ENCODE peak calls at places on chromosomes 5 and 9, in ten cellular contexts. F is A549; P is transverse colon; B is CD4-positive, alpha-beta T cell; U is GM12878; Q is fibroblast of villous mesenchyme; L is nephron progenitor cell; Y is cardiac fibroblast; H is omental fat pad; X is endothelial cell. T is an unnamed sample.

GRCh38 chr5:64767959-64768357 is 533 bp downstream of the SREK1IP1 start:
- DNase-seq in Y (peak), L (peak), B (peak), F (no peak), X (no peak), Q (peak), P (peak), U (no peak), H (no peak), T (no peak)

GRCh38 chr5:43514471-43514815 is 505 bp downstream of the C5orf34 start:
- DNase-seq in F (peak), B (no peak), Y (peak), U (no peak), L (no peak), P (no peak), X (no peak), Q (peak), H (no peak), T (no peak)

GRCh38 chr9:137370865-137371520 is 52.0 kb downstream of the EXD3 start:
- DNase-seq in X (no peak), Y (no peak), P (no peak), B (no peak), H (no peak), L (peak), Q (no peak), F (no peak), U (no peak), T (peak)

GRCh38 chr5:59768204-59769040 is 125.1 kb downstream of the PDE4D start:
- DNase-seq in F (no peak), L (peak), Y (peak), X (peak), Q (peak), B (peak), U (no peak), H (no peak), P (peak), T (peak)

GRCh38 chr5:72314571-72315172 is 5.4 kb downstream of the MRPS27 start:
- DNase-seq in U (no peak), X (no peak), B (no peak), P (no peak), L (no peak), Y (peak), Q (peak), H (no peak), F (peak), T (no peak)

GRCh38 chr9:69421908-69422801 is 97.1 kb downstream of the ENTREP1 start:
- DNase-seq in Q (peak), F (peak), L (peak), U (no peak), Y (peak), B (peak), X (peak), P (peak), H (no peak), T (peak)

GRCh38 chr5:35230043-35230611 is at the start of gene PRLR:
- DNase-seq in Q (peak), P (peak), B (no peak), U (no peak), F (no peak), X (peak), Y (peak), L (peak), H (no peak), T (peak)

GRCh38 chr5:138724470-138725146 is 28.6 kb upstream of the CTNNA1 start:
- DNase-seq in X (no peak), Y (peak), H (no peak), U (no peak), F (no peak), B (no peak), Q (no peak), L (no peak), P (no peak), T (no peak)

GRCh38 chr9:25678147-25678666 is at the start of gene TUSC1:
- DNase-seq in U (no peak), P (peak), X (peak), H (peak), B (no peak), L (peak), Q (peak), Y (peak), F (peak), T (no peak)

GRCh38 chr9:130669965-130670364 is 5.6 kb downstream of the PRDM12 start:
- DNase-seq in U (no peak), P (no peak), Q (no peak), B (no peak), X (no peak), F (no peak), H (no peak), L (no peak), Y (no peak), T (no peak)

GRCh38 chr9:109063765-109064164 is 50.5 kb upstream of the CTNNAL1 start:
- DNase-seq in X (no peak), B (no peak), P (no peak), F (no peak), Y (peak), Q (peak), H (no peak), U (no peak), L (no peak), T (no peak)
- TF ChIP-seq CTCF in X (no peak), B (no peak), P (no peak), F (no peak), Y (no peak), Q (no peak), H (no peak), U (no peak), L (no peak), T (no peak)

DNA sequence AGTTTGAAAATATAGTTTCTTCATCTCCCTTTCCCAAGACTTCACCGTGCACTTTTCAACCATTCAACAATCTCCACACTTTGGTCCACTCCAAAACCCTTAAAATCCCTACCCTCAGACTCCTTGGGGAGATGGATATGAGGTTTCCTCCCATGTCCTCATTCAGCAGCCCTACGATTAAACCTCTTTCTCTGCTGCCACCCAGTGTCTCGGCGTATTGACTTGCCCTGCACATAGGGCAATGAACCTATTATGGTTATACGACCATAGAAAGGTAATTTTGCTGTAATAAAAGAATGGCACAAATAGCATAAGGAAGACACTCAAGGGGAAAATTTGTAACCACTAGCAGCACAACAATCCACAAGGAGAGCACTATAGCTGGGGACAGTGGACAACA is 803.5 kb downstream of the TLE1 start:
- DNase-seq in Y (peak), B (no peak), L (no peak), U (no peak), Q (peak), P (no peak), F (no peak), X (no peak), H (no peak), T (no peak)
- TF ChIP-seq CTCF in Y (peak), B (no peak), L (no peak), U (no peak), Q (no peak), P (no peak), F (no peak), X (no peak), H (no peak), T (no peak)

DNA sequence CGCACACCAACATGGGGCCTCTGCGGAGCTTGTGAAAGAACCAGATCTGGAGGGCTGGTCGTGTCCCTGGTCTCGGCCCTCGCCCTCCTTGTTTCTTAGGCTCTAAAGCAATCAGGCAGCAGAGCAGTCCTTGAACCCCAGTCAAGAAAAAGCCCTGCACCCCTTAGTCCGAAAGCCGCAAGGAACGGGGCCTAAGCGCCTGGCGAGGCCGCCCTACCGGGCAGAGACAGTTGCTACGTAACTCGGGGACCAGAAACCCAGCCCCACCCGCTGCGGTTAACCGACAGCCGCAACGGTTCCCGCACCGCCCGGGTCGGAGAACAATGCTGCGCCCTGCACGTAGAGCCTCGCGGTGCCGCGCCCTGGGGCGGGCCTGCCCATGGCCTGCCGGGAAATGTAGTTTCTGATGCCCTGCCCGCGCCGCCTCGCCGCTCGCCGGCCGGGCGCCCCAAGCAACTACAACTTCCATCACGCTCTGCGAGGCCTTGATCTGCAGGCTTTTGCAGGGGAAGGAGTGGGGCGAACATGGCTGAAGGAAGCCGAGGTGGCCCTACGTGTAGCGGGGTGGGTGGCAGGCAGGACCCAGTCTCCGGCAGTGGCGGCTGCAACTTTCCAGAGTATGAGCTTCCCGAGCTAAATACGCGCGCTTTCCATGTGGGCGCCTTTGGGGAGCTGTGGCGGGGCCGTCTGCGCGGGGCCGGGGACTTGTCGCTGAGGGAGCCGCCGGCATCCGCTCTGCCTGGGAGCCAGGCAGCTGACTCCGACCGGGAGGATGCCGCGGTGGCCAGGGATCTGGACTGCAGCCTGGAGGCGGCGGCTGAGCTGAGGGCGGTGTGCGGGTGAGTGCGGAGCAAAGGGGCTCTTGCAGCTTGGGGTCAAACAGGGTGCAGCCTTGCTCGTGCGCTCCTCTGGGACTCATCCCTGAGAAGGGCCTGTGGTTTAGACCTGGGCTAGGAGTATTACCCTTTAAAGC is at the start of gene SNAPC3:
- DNase-seq in H (peak), F (peak), B (peak), Q (peak), L (peak), Y (peak), X (peak), P (peak), U (peak), T (peak)
- TF ChIP-seq CTCF in H (no peak), F (no peak), B (no peak), Q (no peak), L (no peak), Y (no peak), X (no peak), P (no peak), U (no peak), T (peak)

GRCh38 chr9:2870340-2870739 is 26.4 kb upstream of the PUM3 start:
- DNase-seq in X (no peak), Q (no peak), P (no peak), H (no peak), B (no peak), L (no peak), U (no peak), F (no peak), Y (no peak), T (no peak)

GRCh38 chr9:2875218-2875977 is 31.5 kb upstream of the PUM3 start:
- DNase-seq in H (no peak), F (no peak), Y (no peak), U (no peak), L (no peak), X (no peak), B (no peak), P (no peak), Q (no peak), T (no peak)

GRCh38 chr9:2872941-2873323 is 29.0 kb upstream of the PUM3 start:
- DNase-seq in B (no peak), X (no peak), H (no peak), F (no peak), P (no peak), L (no peak), U (no peak), Q (no peak), Y (no peak), T (no peak)

GRCh38 chr9:2874001-2874750 is 30.3 kb upstream of the PUM3 start:
- DNase-seq in X (no peak), Y (peak), Q (peak), L (no peak), F (no peak), B (no peak), H (no peak), P (no peak), U (no peak), T (no peak)

DNA sequence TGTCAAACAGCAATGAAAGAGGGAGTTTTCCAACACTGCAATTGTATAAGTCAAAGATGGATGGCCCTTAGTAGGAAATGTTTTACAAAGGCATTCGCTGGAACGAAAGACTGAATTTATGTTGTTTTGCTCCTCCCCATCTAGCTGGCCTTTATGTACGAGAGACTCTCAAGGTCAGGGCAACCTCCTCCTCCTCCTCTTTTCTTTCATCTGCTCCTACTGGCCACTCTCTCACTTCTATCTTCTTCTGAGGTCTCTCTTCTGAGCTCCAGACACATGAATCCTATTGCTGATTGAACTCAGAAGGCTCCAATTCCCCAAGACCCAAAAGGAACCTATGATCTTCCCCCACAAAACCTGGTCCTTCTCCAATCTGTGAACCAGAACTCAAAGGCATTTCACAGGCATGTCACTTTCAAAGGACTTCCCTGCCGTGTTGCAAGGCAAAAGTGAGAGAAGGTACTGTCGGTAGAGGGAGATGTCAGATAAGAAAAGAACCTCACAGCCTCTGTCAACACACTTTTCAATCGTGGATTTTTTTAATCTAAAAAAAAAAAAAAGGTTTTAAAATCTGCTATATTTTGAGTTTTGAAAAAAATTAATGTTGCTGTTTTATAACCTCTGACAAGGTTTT is 28.5 kb upstream of the PUM3 start:
- DNase-seq in H (no peak), F (no peak), X (peak), Q (peak), P (no peak), U (no peak), L (peak), B (no peak), Y (peak), T (no peak)
- TF ChIP-seq CTCF in H (no peak), F (peak), X (peak), Q (peak), P (peak), U (peak), L (peak), B (peak), Y (peak), T (peak)

GRCh38 chr5:77636423-77637169 is 1.9 kb downstream of the OTP start:
- DNase-seq in X (no peak), H (no peak), Y (no peak), B (no peak), L (no peak), Q (no peak), F (no peak), P (no peak), U (no peak), T (no peak)

GRCh38 chr5:77638204-77638762 is at the start of gene OTP:
- DNase-seq in Q (no peak), H (no peak), Y (no peak), X (no peak), F (no peak), B (no peak), P (no peak), U (no peak), L (no peak), T (no peak)

GRCh38 chr5:77635617-77636422 is 2.7 kb downstream of the OTP start:
- DNase-seq in P (no peak), L (peak), F (no peak), Y (no peak), Q (no peak), B (no peak), H (no peak), U (no peak), X (no peak), T (no peak)

GRCh38 chr5:77638763-77639451 is 394 bp upstream of the OTP start:
- DNase-seq in F (no peak), U (no peak), B (no peak), Q (no peak), H (no peak), L (peak), Y (no peak), P (no peak), X (peak), T (no peak)

GRCh38 chr5:77637170-77638074 is 1.1 kb downstream of the OTP start:
- DNase-seq in X (no peak), F (no peak), Y (no peak), B (no peak), H (no peak), U (no peak), L (peak), P (no peak), Q (no peak), T (no peak)
- TF ChIP-seq CTCF in X (no peak), F (no peak), Y (no peak), B (no peak), H (no peak), U (no peak), L (no peak), P (no peak), Q (no peak), T (no peak)

DNA sequence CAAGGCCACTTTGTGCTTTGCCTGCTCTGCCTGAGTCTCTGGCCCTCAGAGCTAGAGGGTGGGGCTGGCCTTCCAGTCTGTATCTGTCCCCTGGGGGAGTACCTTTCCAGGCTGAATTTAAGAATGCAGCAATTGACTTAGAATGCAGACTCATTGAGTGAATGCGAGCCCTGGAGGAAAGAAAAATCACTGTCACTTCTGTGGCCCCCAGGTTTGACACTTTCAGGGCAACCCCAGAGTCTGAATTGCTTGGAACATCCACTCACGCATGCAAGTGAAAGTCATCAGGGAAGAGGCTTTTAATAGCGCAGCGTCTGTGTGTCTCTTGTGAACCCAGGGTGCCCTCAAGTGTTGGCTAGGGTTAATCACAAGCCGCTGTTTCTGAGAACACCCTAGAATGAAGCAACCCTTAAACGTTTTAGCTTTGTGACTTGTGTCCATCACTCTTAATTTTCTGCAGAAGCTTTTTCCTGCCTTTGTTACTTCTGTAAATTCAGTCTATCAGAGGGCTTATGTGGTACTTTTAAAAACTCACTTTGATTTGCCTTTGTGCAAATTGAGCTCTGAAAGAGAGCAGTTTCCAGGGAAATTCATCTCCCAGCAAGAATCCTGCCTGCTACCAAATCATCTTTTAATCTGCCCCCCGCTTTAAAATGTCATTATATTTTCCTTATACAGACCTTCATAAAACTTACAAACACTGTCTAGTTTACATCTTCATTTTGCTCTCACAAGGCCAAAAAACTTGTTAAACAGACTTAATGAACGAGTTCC is 146.8 kb upstream of the IQGAP2 start:
- DNase-seq in H (no peak), Y (peak), X (peak), F (peak), U (no peak), P (peak), L (peak), Q (peak), B (peak), T (peak)
- TF ChIP-seq CTCF in H (peak), Y (peak), X (no peak), F (peak), U (peak), P (peak), L (peak), Q (peak), B (peak), T (peak)

DNA sequence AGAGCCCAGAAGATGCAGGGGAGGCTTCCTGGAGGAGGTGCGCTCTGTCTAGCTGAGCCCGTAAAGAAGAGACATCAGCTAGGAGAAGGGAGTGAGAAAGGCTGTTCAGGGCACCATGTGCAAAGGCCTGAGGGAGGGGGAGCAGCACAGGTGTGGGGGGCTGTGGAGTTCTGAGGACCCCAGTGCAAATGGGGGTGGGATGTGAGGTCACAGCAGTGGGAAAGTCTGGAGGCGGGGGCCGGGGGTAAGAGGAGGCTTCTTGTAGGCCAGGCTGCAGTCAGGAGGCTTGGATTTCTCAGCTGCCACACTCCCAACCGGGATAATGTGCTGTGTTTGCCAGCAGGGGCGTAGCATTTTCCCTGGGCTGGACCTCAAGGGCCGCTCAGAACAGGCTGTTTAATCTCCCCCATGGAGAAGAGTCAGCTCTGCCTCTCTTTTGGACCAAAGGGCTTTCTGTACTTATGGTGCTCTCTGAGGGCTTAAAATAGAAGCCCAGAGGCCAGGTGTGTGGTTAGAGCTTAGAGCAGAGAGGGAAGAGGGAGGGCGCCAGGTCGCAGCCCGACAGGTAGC is 5.7 kb downstream of the NEURL1B start:
- DNase-seq in F (peak), B (no peak), L (peak), X (peak), U (no peak), H (no peak), P (peak), Y (peak), Q (peak), T (no peak)
- TF ChIP-seq CTCF in F (no peak), B (no peak), L (peak), X (peak), U (no peak), H (no peak), P (peak), Y (peak), Q (peak), T (peak)

DNA sequence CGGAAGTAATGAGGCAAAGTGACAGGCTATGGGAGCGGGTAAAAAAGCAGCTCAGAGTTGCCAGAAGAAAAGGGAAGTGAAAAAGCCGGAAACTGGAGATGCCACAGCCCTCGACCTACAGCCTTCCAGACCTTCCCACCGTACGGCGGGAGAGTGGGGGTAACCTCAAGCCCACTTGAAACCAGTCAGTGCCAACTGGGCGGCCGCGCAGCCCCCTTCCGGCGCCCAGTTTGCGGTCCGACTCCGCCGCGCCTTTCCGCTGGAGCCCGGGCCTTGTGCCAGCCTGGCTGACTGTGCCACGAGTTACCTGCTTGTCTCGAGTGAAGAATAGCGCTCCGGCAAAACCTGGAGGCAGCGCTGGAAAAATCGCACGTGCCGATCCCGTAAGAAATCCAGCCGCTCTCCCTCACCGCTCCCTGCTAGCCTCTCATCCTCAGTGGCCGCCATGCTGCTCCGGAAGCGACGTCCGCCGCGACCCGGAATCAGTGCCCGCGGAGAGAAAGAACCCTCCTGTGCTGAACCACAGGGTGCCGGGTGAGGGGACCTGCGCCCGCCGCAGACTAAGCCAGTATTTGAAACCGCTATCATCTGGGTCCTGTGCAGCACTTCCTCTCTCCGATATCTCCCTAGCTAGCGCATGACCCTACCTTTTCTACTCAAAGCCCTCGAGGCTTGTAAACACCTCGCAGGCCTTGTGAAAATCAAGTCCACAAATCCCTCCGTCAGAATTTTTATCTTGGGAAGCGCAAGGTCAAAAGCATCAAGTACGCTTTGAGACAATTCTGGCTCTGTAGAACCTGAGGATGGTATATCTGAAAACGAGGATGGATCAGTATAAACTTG is at the start of gene PGGT1B:
- DNase-seq in F (peak), X (peak), L (peak), B (peak), U (peak), P (peak), Q (peak), H (peak), Y (peak), T (peak)
- TF ChIP-seq CTCF in F (no peak), X (no peak), L (no peak), B (no peak), U (no peak), P (no peak), Q (no peak), H (no peak), Y (no peak), T (no peak)